ENCODE peak calls at places on chromosomes 7 and 10, in four cellular contexts. U, H, X and F are unnamed samples.

GRCh38 chr7:68050627-68051026 is 1054.0 kb downstream of the TYW1 start:
- DNase-seq in U (no peak), H (no peak), X (no peak), F (no peak)

GRCh38 chr10:99521474-99522077 is 11.2 kb upstream of the NKX2-3 start:
- DNase-seq in U (no peak), H (no peak), X (no peak), F (no peak)

GRCh38 chr10:70681731-70682005 is 9.4 kb downstream of the ADAMTS14 start:
- DNase-seq in U (no peak), H (no peak), X (no peak), F (no peak)

GRCh38 chr7:103712991-103713778 is 267.2 kb upstream of the SLC26A5 start:
- DNase-seq in U (no peak), H (no peak), X (no peak), F (no peak)

GRCh38 chr7:43890468-43890867 is 15.9 kb downstream of the URGCP start:
- DNase-seq in U (no peak), H (no peak), X (no peak), F (no peak)

GRCh38 chr10:81036257-81036656 is 498.6 kb downstream of the SH2D4B start:
- DNase-seq in U (no peak), H (no peak), X (no peak), F (no peak)

GRCh38 chr7:101315336-101315735 is 6.3 kb downstream of the IFT22 start:
- DNase-seq in U (no peak), H (peak; percentile 23), X (peak; percentile 80), F (no peak)

GRCh38 chr10:117367718-117368117 is 7.5 kb downstream of the PDZD8 start:
- DNase-seq in U (no peak), H (no peak), X (no peak), F (no peak)